ENCODE peak calls at places on chromosomes 1 and 21, in seven cellular contexts. X is body of pancreas, Z is sigmoid colon, A is Peyer's patch, T is tibial nerve, B is HCT116, C is A549. M is an unnamed sample.

GRCh38 chr1:242788771-242789170 is 264.3 kb upstream of the PLD5 start:
- DNase-seq in Z (no peak), T (no peak), A (no peak), C (no peak), B (no peak), X (no peak), M (no peak)

GRCh38 chr1:45679123-45679522 is 7.2 kb downstream of the GPBP1L1 start:
- DNase-seq in C (no peak), X (no peak), B (no peak), T (no peak), Z (no peak), A (no peak), M (no peak)

GRCh38 chr1:32729254-32730046 is 26.9 kb upstream of the SYNC start:
- DNase-seq in B (no peak), C (peak), X (no peak), A (no peak), T (no peak), Z (no peak), M (no peak)

GRCh38 chr1:31848381-31848897 is 32.6 kb upstream of the SPOCD1 start:
- DNase-seq in Z (peak), X (no peak), A (peak), T (no peak), C (no peak), B (no peak), M (no peak)

GRCh38 chr1:118987431-118988185 is 535 bp downstream of the TBX15 start:
- DNase-seq in C (no peak), A (no peak), X (no peak), Z (no peak), T (no peak), B (no peak), M (no peak)

GRCh38 chr1:150550222-150551048 is 1.2 kb downstream of the ADAMTSL4 start:
- DNase-seq in T (no peak), X (no peak), C (no peak), A (peak), B (no peak), Z (peak), M (no peak)

GRCh38 chr1:113191579-113192076 is 118.6 kb downstream of the LRIG2 start:
- DNase-seq in T (no peak), C (no peak), B (peak), Z (no peak), X (no peak), A (peak), M (peak)

GRCh38 chr21:36203603-36203889 is 46.9 kb downstream of the DOP1B start:
- DNase-seq in Z (no peak), B (peak), C (peak), T (no peak), X (peak), A (peak), M (peak)

GRCh38 chr1:172180886-172181285 is 239.6 kb upstream of the C1orf105 start:
- DNase-seq in T (peak), A (peak), B (no peak), C (no peak), Z (peak), X (no peak), M (no peak)
- H3K4me3 ChIP-seq in T (peak), A (peak), B (no peak), C (no peak), Z (peak), X (no peak), M (no peak)

DNA sequence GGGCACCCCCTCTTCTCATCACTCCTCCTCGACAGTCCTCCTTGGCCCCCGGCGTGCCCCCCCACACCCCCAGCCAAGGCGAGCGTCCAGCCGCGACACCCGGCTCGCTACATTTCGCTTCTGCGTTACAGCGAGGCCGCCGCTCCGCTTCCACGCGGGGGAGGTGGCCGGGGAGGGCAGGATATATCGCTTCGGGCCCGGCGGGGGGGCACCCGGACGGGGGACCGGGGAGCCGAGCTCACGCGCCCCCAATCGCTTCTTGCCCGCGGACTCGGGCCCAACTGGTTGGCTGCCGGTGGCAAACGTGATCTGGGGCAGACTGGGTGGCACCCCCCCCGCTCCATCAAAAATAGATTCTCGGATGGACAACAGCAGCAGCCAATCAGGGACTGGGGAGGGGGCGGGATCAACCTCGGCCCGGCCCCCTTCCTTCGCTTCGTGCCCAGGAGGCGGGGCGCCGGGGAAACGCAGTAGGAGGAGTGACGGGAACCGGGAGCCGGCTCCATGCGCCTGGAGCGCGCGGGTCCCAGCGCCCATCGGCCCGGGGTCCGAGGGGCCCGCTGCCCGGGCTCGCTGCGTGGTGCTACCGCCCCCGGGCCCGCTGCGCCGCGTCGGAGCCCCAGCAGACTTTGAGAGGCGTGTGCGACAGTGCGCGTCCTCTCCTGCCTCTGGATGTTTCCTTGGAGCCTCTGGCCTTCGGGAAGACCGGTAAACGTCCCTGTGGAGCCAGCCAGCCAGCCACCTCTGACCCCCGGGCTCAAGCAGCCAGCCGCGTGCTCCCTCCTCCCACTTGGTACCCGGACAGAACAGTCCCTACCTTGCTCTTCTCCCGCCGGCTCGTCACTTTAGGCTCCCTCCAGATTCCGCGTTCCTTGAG is at the start of gene SLC41A1:
- DNase-seq in A (peak), Z (peak), C (peak), T (peak), B (peak), X (peak), M (peak)
- TF ChIP-seq POLR2A in A (peak), Z (peak), C (peak), T (peak), B (peak), X (peak), M (no peak)

GRCh38 chr1:167090289-167090942 is at the start of gene GPA33:
- DNase-seq in Z (no peak), B (no peak), T (no peak), A (peak), X (no peak), C (no peak), M (peak)
- H3K4me3 ChIP-seq in Z (no peak), B (no peak), T (no peak), A (peak), X (no peak), C (no peak), M (no peak)

DNA sequence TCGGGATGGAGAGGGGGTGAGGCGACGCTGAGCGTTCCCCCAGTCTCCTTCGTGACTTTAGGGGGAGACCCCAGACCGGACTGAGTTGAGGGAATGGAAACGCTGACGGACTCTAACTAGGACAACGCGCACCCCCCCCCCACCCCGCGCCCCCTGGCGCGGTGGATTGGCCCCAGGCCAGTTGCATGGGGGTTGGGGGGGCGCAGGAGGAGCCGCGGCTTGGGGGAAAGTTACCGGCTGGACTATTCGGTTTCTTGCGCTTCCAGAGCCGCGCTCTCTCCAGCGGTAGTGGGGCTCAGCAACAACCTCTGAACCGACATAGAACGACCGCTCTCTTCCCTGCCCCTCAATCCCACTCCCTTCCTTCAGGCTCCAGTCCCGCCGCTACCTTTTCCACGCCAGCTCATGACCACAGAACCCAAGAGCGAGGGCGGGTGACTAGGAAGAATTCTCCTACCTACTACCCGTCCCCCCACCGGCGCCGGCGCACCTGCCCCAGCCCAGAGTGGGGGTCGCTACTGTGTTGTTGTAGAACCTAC is 694 bp downstream of the ZBTB7B start:
- DNase-seq in B (no peak), C (no peak), Z (no peak), T (no peak), A (peak), X (peak), M (peak)
- TF ChIP-seq POLR2A in B (no peak), C (no peak), Z (no peak), T (no peak), A (no peak), X (peak), M (no peak)

GRCh38 chr1:53608676-53609075 is 130.3 kb downstream of the GLIS1 start:
- DNase-seq in C (no peak), B (no peak), X (no peak), T (no peak), A (peak), Z (no peak), M (no peak)

GRCh38 chr1:53605181-53605580 is 133.8 kb downstream of the GLIS1 start:
- DNase-seq in X (no peak), T (no peak), Z (peak), C (no peak), A (no peak), B (no peak), M (no peak)

GRCh38 chr1:53606197-53607095 is 132.5 kb downstream of the GLIS1 start:
- DNase-seq in Z (peak), C (no peak), T (no peak), A (peak), B (no peak), X (no peak), M (no peak)

GRCh38 chr1:53604291-53604919 is 134.6 kb downstream of the GLIS1 start:
- DNase-seq in C (no peak), X (no peak), B (no peak), A (no peak), T (no peak), Z (no peak), M (no peak)

GRCh38 chr1:53608071-53608470 is 130.9 kb downstream of the GLIS1 start:
- DNase-seq in B (no peak), C (no peak), X (no peak), A (no peak), Z (peak), T (no peak), M (no peak)
- H3K4me3 ChIP-seq in B (no peak), C (no peak), X (no peak), A (no peak), Z (no peak), T (no peak), M (no peak)

GRCh38 chr1:86913896-86914634 is at the start of gene SELENOF:
- DNase-seq in A (peak), Z (peak), X (peak), B (peak), C (peak), T (peak), M (peak)
- TF ChIP-seq POLR2A in A (peak), Z (no peak), X (peak), B (peak), C (peak), T (no peak), M (peak)

GRCh38 chr1:157162345-157162744 is 24.1 kb upstream of the ETV3 start:
- DNase-seq in T (no peak), Z (no peak), B (no peak), X (no peak), A (no peak), C (no peak), M (no peak)

GRCh38 chr1:157161901-157162300 is 23.7 kb upstream of the ETV3 start:
- DNase-seq in T (no peak), X (no peak), A (no peak), C (no peak), Z (no peak), B (no peak), M (no peak)

GRCh38 chr1:157166581-157166980 is 28.4 kb upstream of the ETV3 start:
- DNase-seq in X (no peak), B (no peak), C (no peak), Z (no peak), T (no peak), A (peak), M (no peak)

GRCh38 chr1:157167437-157167836 is 29.2 kb upstream of the ETV3 start:
- DNase-seq in C (no peak), X (no peak), B (no peak), T (no peak), A (no peak), Z (no peak), M (no peak)

DNA sequence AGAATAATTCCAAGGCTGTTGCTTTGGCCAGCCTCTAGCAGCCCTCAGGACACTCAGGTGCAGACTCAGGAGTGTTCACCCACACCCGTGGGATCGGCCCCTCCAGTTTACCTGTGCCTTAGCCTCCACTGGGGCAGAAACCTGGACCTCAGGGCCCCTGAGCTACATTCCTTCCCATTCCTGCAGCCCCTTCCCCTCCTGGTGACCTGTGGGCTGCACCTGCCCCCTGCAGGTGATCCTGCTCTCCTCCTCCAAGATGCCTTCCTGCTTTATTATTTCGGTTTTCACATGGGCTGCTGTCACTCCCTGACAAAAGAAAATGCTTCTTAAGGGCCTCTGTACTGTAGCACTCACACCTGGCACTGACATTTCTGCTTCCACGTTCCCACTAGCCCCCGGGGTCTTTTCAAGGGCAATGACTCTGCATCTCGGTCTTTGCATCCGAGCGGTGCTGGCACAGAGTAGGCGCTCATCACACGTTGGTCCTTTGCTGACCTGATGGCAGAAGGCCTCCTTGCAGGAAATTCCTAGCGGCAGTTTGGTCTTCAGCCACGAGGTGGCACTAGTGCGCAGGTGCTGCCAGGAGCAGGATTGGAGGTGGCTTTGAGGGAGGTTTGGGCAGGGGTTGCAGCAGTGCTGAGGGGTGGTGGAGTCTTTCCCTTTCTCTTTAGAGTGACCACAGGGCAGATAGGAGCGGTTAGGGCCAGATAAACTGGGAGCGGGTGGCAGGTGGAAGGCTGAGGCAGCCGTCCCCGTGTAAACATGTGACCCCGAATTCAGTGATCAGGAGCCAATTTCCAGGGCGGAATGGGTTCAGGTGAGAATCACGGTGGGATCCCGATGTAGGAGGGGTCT is 25.3 kb upstream of the ETV3 start:
- DNase-seq in Z (peak), B (peak), T (peak), X (peak), A (peak), C (peak), M (peak)
- H3K4me3 ChIP-seq in Z (no peak), B (no peak), T (no peak), X (no peak), A (no peak), C (peak), M (no peak)